ENCODE peak calls at places on chromosomes 1 and 21, in five cellular contexts. N is mucosa of descending colon; T is activated T-helper 17 cell treated with anti-CD3 and anti-CD28 coated beads, Interleukin-2, amount 50 U/mL, for 72 hours; Z is T-cell; F is naive B cell. E is an unnamed sample.

GRCh38 chr1:26010800-26011199 is 10.8 kb upstream of the EXTL1 start:
- ATAC-seq in F (no peak), Z (no peak), T (no peak), N (no peak), E (no peak)

GRCh38 chr1:18413906-18414305 is 66.8 kb upstream of the KLHDC7A start:
- ATAC-seq in F (no peak), N (peak), Z (no peak), T (no peak), E (no peak)

GRCh38 chr1:52662645-52663313 is 29.8 kb downstream of the SHISAL2A start:
- ATAC-seq in F (no peak), Z (no peak), N (peak), T (no peak), E (no peak)

GRCh38 chr1:67652800-67653199 is 32.2 kb upstream of the GADD45A start:
- ATAC-seq in N (peak), F (no peak), Z (no peak), T (peak), E (peak)

GRCh38 chr1:154971341-154971998 is 923 bp upstream of the SHC1 start:
- ATAC-seq in N (no peak), Z (no peak), F (no peak), T (no peak), E (no peak)

GRCh38 chr1:201482755-201483154 is 13.8 kb upstream of the PHLDA3 start:
- ATAC-seq in Z (no peak), N (no peak), T (no peak), F (no peak), E (peak)

GRCh38 chr21:39105836-39106235 is 77.4 kb downstream of the PSMG1 start:
- ATAC-seq in Z (no peak), F (no peak), N (no peak), T (no peak), E (no peak)

GRCh38 chr1:41980872-41981653 is 62.3 kb upstream of the HIVEP3 start:
- ATAC-seq in Z (peak), T (peak), N (peak), F (no peak), E (no peak)

GRCh38 chr1:20481158-20481617 is 4.8 kb downstream of the CAMK2N1 start:
- ATAC-seq in Z (no peak), N (peak), F (no peak), T (no peak), E (no peak)

E was measured in stimulated activated memory B cell treated with anti-CD40 and anti-IgM and Interleukin-4, amounts not matched to agents 10 μg/mL and 1 μg/mL and 100 μg/mL, for 72 hours.